ENCODE peak calls at places on chromosomes 13 and 19, in seven cellular contexts. F is Peyer's patch, J is uterus, Q is transverse colon, M is tibial nerve, V is lower leg skin, K is gastrocnemius medialis. A is an unnamed sample.
A peak's percentile ranks its signal among the peaks of the same experiment; 100 is the strongest.

GRCh38 chr19:56566904-56567273 is 379 bp upstream of the ZNF470 start:
- DNase-seq in K (peak; percentile 19), Q (peak; percentile 47), F (peak; percentile 40), J (peak; percentile 62), M (peak; percentile 33), V (peak; percentile 87), A (peak; percentile 57)

GRCh38 chr19:6464070-6464873 is at the start of gene CRB3:
- DNase-seq in J (no peak), M (no peak), F (peak; percentile 68), Q (peak; percentile 97), V (peak; percentile 93), K (no peak), A (peak; percentile 97)

GRCh38 chr19:42424345-42424707 is 2.9 kb downstream of the LIPE start:
- DNase-seq in M (no peak), Q (no peak), J (no peak), V (no peak), K (no peak), F (no peak), A (no peak)

GRCh38 chr13:101098873-101099272 is 317.4 kb downstream of the NALCN start:
- DNase-seq in J (no peak), F (no peak), K (no peak), Q (no peak), M (no peak), V (no peak), A (no peak)

GRCh38 chr13:48626726-48627451 is 26.8 kb upstream of the CYSLTR2 start:
- DNase-seq in M (no peak), F (no peak), Q (no peak), K (no peak), J (no peak), V (no peak), A (no peak)

GRCh38 chr13:70170689-70171088 is 62.4 kb upstream of the KLHL1 start:
- DNase-seq in Q (no peak), J (no peak), M (no peak), K (no peak), F (no peak), V (no peak), A (no peak)

GRCh38 chr19:38492147-38492813 is 58.8 kb downstream of the RYR1 start:
- DNase-seq in J (no peak), M (no peak), K (no peak), Q (no peak), F (no peak), V (no peak), A (no peak)

GRCh38 chr19:18776288-18776594 is 14.9 kb downstream of the COMP start:
- DNase-seq in M (no peak), K (no peak), J (no peak), F (no peak), V (no peak), Q (no peak), A (no peak)

GRCh38 chr13:96460571-96460970 is 370.7 kb downstream of the HS6ST3 start:
- DNase-seq in Q (no peak), V (no peak), K (no peak), F (no peak), M (no peak), J (no peak), A (no peak)

GRCh38 chr19:1858412-1859081 is 4.8 kb downstream of the KLF16 start:
- DNase-seq in M (no peak), F (no peak), K (no peak), Q (no peak), J (no peak), V (peak; percentile 87), A (no peak)

GRCh38 chr19:15913384-15913783 is 15.5 kb upstream of the CYP4F2 start:
- DNase-seq in F (no peak), K (no peak), J (no peak), Q (no peak), M (no peak), V (no peak), A (no peak)

DNA sequence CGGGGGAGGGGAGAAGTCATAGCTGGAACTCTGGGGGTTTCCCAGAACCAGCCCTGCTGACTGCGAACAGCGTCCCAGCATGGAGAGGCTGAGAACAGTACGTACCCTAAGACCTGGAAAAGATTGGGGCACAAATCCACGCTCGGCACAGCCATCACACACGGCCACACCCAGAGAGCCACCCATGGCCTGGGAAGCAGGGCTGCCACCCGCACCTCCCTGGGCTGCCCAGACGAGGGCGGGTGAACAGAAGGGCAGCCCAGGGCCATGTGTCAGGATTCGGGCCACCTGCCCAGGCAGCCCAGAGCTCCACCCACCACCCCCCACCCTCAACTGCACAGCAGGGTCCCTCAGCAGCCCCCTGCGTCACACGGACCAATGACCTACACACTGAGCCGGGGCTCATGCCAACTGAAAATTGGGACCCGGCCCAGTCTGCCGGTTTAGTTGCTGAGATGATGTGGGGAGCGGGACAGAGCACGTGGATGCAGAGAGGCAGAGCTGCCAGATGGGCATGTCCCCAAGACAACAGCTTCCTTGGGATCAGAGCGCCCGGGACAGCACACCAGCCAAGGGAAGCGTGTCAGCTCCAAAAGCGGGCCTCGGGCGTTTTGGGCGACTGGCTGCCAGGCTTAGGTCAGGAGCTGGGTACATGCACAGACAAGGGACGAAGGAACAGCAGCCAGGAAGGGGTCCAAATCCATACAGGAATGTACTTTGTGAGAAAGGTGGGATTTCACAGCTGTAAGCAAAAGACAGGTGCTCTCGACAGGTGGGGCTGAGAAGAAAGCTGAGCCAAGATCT is 8.4 kb downstream of the UBXN6 start:
- DNase-seq in M (no peak), Q (no peak), F (no peak), J (peak; percentile 67), K (peak; percentile 89), V (peak; percentile 92), A (peak; percentile 82)
- TF ChIP-seq POLR2A in M (no peak), Q (no peak), F (no peak), J (no peak), K (peak; percentile 18), V (no peak), A (peak; percentile 6)

GRCh38 chr19:57664269-57665127 is 4.2 kb upstream of the ZSCAN4 start:
- DNase-seq in K (no peak), V (no peak), M (no peak), F (no peak), Q (peak; percentile 48), J (peak; percentile 40), A (peak; percentile 44)
- TF ChIP-seq POLR2A in K (no peak), V (no peak), M (no peak), F (no peak), Q (no peak), J (no peak), A (no peak)

GRCh38 chr19:41395355-41395754 is 1.8 kb downstream of the EXOSC5 start:
- DNase-seq in J (no peak), M (no peak), F (no peak), V (no peak), Q (no peak), K (no peak), A (no peak)
- TF ChIP-seq POLR2A in J (no peak), M (no peak), F (no peak), V (no peak), Q (no peak), K (no peak), A (no peak)

GRCh38 chr19:35140898-35141626 is 2.0 kb upstream of the FXYD7 start:
- DNase-seq in K (peak; percentile 92), Q (peak; percentile 97), V (peak; percentile 98), F (peak; percentile 94), M (peak; percentile 94), J (peak; percentile 97), A (peak; percentile 92)
- TF ChIP-seq POLR2A in K (peak; percentile 94), Q (peak; percentile 80), V (no peak), F (peak; percentile 78), M (peak; percentile 98), J (peak; percentile 88), A (no peak)

DNA sequence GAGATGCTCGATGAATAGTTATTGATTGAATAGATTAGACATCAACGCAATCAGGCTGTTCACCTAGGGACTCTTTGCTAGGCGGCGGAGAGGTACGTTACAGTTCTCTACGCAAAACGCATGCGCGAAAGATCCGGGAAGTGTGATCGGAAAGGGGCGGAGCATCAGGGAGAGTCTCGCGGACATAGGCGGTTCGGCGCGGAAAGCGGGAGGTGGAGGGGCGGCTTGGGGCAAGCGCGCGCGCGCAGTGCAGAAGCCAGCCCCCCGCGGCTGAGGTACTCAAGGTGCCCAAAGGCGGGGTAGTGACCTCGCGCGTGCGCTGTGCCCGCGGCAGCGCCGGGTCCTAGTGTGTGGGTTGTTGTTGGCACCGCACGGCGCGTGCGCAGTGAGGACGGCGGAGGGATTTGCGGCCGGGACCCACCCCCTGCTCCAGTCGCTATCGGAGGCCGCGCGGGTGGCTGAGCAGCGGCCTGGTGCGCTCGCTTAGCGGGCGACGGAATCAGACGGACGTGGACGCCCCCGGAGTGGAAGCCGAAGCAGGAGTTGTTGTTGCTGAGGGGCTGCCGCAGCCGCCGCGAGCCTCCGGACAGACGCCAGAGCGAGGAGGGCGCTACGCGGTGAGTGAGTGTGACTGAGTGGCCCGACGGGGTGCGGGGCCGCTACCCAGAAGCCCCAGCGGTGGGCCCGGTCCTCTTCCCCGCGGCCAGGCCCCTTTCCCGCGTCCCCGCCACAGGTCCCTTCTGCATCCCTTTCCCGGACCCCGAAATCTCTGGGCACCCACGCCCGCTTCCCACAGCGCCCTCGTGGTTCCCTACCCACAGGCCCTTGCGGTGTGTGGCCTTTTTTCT is at the start of gene SNRNP70:
- DNase-seq in M (peak; percentile 95), K (peak; percentile 99), F (peak; percentile 97), Q (peak; percentile 99), J (peak; percentile 99), V (peak; percentile 100), A (peak; percentile 99)
- TF ChIP-seq POLR2A in M (peak; percentile 88), K (peak; percentile 92), F (peak; percentile 79), Q (peak; percentile 87), J (peak; percentile 91), V (peak; percentile 79), A (peak; percentile 93)

GRCh38 chr19:54952591-54953344 is 5.4 kb upstream of the NLRP7 start:
- DNase-seq in Q (no peak), M (no peak), F (no peak), K (no peak), J (no peak), V (no peak), A (no peak)
- TF ChIP-seq POLR2A in Q (no peak), M (no peak), F (no peak), K (no peak), J (no peak), V (no peak), A (no peak)

DNA sequence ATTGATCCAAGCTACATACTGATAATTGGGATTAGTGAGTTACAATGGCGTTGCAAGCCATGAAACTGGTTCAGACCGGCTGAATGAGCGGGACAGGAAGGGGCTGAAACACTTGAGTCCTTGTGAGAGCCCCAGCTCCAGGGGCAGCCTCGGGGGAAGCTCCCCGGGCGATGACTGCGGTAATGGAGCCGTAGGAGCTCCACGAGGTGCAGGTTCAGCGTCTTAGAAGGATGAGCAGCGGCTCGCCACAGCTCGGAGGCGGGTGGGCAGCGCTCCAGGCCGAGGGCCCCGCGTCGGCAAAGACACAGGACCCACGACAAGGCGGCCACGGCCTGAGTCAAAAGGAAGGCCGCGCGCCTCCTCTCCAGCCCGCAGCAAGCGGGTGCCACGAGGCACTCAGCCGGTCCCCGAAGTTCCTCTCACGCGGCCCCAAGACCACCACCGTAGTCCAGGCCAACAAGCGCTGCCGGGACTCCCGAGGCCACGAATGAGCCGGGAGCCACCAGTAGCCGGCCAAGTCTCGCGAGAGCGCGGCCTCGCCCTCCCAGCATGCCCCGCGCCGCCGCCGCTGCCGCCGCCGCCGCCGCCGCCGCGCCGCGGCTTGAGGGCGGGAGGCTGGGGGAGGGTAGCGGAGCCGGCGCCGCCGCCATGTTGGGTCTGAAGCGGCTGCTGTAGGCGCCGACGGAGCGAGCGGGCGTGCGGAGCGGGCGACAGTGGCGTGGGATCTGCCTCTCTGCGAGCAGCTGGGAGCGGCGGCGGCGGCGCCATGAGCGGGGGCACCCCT is at the start of gene LSM14A:
- DNase-seq in J (peak; percentile 93), K (peak; percentile 79), Q (peak; percentile 93), V (peak; percentile 98), M (peak; percentile 89), F (peak; percentile 92), A (peak; percentile 92)
- TF ChIP-seq POLR2A in J (peak; percentile 87), K (peak; percentile 89), Q (peak; percentile 68), V (no peak), M (peak; percentile 86), F (peak; percentile 59), A (peak; percentile 83)

GRCh38 chr13:100088648-100089601 is at the start of gene PCCA:
- DNase-seq in J (peak; percentile 95), Q (peak; percentile 97), V (peak; percentile 98), M (peak; percentile 94), K (peak; percentile 91), F (peak; percentile 91), A (peak; percentile 96)
- TF ChIP-seq POLR2A in J (peak; percentile 70), Q (peak; percentile 74), V (no peak), M (peak; percentile 55), K (peak; percentile 67), F (no peak), A (peak; percentile 79)